ENCODE peak calls at places on chromosomes 2 and 18, in eight cellular contexts. C, E, O, Q, D, J, M and Z are unnamed samples.

GRCh38 chr18:58536534-58537271 is 92.2 kb downstream of the ALPK2 start:
- ATAC-seq in C (peak; percentile 36), E (no peak), O (no peak), Q (no peak), D (no peak), J (peak; percentile 54), M (no peak), Z (no peak)

GRCh38 chr2:61855178-61855523 is 1.3 kb upstream of the FAM161A start:
- ATAC-seq in C (no peak), E (peak; percentile 55), O (no peak), Q (peak; percentile 1), D (no peak), J (no peak), M (peak; percentile 10), Z (no peak)

GRCh38 chr2:10905872-10906143 is 5.9 kb upstream of the KCNF1 start:
- ATAC-seq in C (no peak), E (no peak), O (no peak), Q (no peak), D (peak; percentile 22), J (peak; percentile 45), M (no peak), Z (no peak)

GRCh38 chr2:64338910-64339500 is 115.0 kb upstream of the LGALSL start:
- ATAC-seq in C (peak; percentile 88), E (no peak), O (peak; percentile 63), Q (no peak), D (no peak), J (no peak), M (peak; percentile 51), Z (no peak)

GRCh38 chr18:75931079-75931478 is 503.6 kb upstream of the SMIM21 start:
- ATAC-seq in C (no peak), E (no peak), O (no peak), Q (no peak), D (no peak), J (no peak), M (no peak), Z (no peak)

GRCh38 chr2:3253913-3254437 is 123.6 kb downstream of the EIPR1 start:
- ATAC-seq in C (peak; percentile 85), E (no peak), O (no peak), Q (no peak), D (no peak), J (no peak), M (no peak), Z (no peak)

GRCh38 chr2:177611310-177611886 is 218.8 kb downstream of the AGPS start:
- ATAC-seq in C (no peak), E (peak; percentile 38), O (no peak), Q (no peak), D (no peak), J (no peak), M (no peak), Z (no peak)

GRCh38 chr2:36659872-36660312 is 36.6 kb upstream of the VIT start:
- ATAC-seq in C (peak; percentile 63), E (peak; percentile 90), O (no peak), Q (no peak), D (no peak), J (no peak), M (no peak), Z (no peak)

GRCh38 chr2:234098675-234099195 is 48.2 kb downstream of the SPP2 start:
- ATAC-seq in C (peak; percentile 51), E (no peak), O (no peak), Q (no peak), D (no peak), J (no peak), M (no peak), Z (no peak)

GRCh38 chr2:68093634-68094033 is 30.8 kb upstream of the C1D start:
- ATAC-seq in C (no peak), E (no peak), O (no peak), Q (no peak), D (no peak), J (no peak), M (no peak), Z (no peak)

GRCh38 chr18:55400590-55401274 is 187.3 kb downstream of the TCF4 start:
- ATAC-seq in C (no peak), E (no peak), O (no peak), Q (no peak), D (no peak), J (no peak), M (peak; percentile 15), Z (no peak)

GRCh38 chr2:144454466-144455287 is 65.2 kb downstream of the ZEB2 start:
- ATAC-seq in C (peak; percentile 78), E (no peak), O (no peak), Q (no peak), D (peak; percentile 7), J (no peak), M (no peak), Z (no peak)

GRCh38 chr2:237700583-237701032 is 73.2 kb downstream of the LRRFIP1 start:
- ATAC-seq in C (peak; percentile 68), E (no peak), O (no peak), Q (peak; percentile 30), D (no peak), J (peak; percentile 54), M (peak; percentile 6), Z (peak; percentile 40)

GRCh38 chr2:214311031-214311533 is 99.8 kb upstream of the VWC2L start:
- ATAC-seq in C (peak; percentile 89), E (peak; percentile 100), O (peak; percentile 94), Q (no peak), D (no peak), J (no peak), M (peak; percentile 99), Z (no peak)

GRCh38 chr2:120013569-120014223 is 819 bp downstream of the EPB41L5 start:
- ATAC-seq in C (peak; percentile 6), E (no peak), O (peak; percentile 15), Q (peak; percentile 5), D (peak; percentile 12), J (no peak), M (peak; percentile 29), Z (no peak)

DNA sequence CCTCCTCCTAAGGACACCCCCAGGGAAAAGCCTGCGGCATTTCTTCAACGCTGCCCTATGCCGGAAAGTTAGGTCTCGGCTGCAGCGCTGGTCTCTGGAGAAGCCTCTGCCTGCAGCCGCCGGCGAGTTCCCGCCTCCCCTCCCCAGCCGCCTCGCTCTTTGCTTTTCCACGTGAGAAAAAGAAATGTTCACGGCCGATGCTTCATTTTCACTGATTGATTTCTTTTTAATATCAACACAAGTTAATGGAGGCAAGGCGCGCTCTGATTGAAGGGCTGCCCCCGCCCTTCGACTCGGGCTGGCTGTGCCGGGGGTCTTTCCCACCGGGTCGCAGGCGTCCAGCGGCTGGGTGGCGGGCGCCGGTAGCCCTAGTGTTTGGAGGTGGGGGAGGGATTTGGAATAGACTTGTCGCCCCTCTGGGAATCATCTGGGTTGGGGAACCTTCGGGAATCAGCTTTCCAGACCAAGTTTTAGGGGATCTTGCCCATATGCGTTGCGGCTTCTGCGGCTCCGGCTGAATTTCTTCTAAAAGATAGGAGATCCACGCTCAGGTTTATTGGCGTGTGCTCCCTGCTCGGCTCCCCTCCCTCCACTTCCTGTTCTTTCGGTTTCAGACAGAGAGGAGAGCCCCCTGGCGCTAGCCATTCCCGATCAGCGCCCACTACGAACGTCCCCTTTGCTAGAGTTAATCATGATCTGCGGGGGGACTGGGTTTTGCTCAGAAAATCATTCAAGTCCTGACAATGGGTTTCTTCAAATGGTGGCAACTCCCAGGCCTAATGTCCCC is 4.1 kb downstream of the NRP2 start:
- ATAC-seq in C (no peak), E (no peak), O (no peak), Q (no peak), D (no peak), J (no peak), M (peak; percentile 3), Z (no peak)
- H3K4me3 ChIP-seq in C (peak overlapping the region; percentile 21), E (no peak overlapping the region), O (no peak overlapping the region), Q (peak overlapping the region; percentile 48), D (no peak overlapping the region), J (peak overlapping the region; percentile 61), M (peak overlapping the region; percentile 84), Z (peak overlapping the region; percentile 92)

GRCh38 chr2:74884118-74884517 is 50.2 kb downstream of the HK2 start:
- ATAC-seq in C (no peak), E (no peak), O (no peak), Q (no peak), D (no peak), J (no peak), M (no peak), Z (no peak)
- TF ChIP-seq POLR2AphosphoS5 in C (no peak), E (peak; percentile 3), O (no peak), Q (no peak), D (no peak), J (no peak), M (no peak), Z (no peak)

DNA sequence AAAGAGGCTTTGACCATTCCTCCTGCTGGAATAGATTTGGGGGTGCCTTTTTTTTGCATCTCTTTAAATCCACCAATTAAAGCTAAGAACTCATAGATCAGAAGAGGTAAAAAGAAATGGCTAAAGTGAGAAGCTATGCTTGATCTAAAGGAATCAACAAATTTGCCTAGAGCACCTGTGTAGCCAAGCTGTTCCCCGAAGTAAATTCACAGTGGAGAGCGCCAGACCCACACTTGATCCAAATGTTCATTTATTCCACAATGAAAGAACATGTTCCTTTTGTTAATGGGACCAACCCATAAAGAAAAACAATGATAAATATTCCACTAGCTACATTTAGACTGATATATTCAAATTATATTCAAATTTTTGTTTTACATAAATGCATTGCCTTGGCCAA is 167.3 kb downstream of the PKP4 start:
- ATAC-seq in C (no peak), E (no peak), O (no peak), Q (no peak), D (no peak), J (no peak), M (no peak), Z (no peak)
- H3K4me3 ChIP-seq in C (no peak overlapping the region), E (no peak overlapping the region), O (no peak overlapping the region), Q (no peak overlapping the region), D (no peak overlapping the region), J (no peak overlapping the region), M (no peak overlapping the region), Z (no peak overlapping the region)

GRCh38 chr18:78903436-78904178 is 76.0 kb upstream of the SALL3 start:
- ATAC-seq in C (no peak), E (no peak), O (no peak), Q (no peak), D (no peak), J (no peak), M (no peak), Z (no peak)

GRCh38 chr18:78905334-78905733 is 74.3 kb upstream of the SALL3 start:
- ATAC-seq in C (no peak), E (no peak), O (no peak), Q (no peak), D (no peak), J (no peak), M (no peak), Z (no peak)

GRCh38 chr18:78902795-78903435 is 76.7 kb upstream of the SALL3 start:
- ATAC-seq in C (no peak), E (no peak), O (no peak), Q (peak; percentile 28), D (no peak), J (no peak), M (no peak), Z (no peak)

GRCh38 chr18:78906066-78906465 is 73.6 kb upstream of the SALL3 start:
- ATAC-seq in C (no peak), E (no peak), O (no peak), Q (no peak), D (no peak), J (no peak), M (no peak), Z (no peak)

GRCh38 chr18:78904179-78904531 is 75.5 kb upstream of the SALL3 start:
- ATAC-seq in C (no peak), E (no peak), O (no peak), Q (no peak), D (no peak), J (no peak), M (no peak), Z (no peak)
- TF ChIP-seq POLR2AphosphoS5 in C (no peak), E (no peak), O (no peak), Q (no peak), D (no peak), J (no peak), M (no peak), Z (no peak)